ENCODE peak calls at places on chromosome 12, in seven cellular contexts. D is right atrium auricular region; M is Panc1; L is tibial nerve; X is CD4-positive, CD25-positive, alpha-beta regulatory T cell; C is adrenal gland; Z is mesendoderm. R is an unnamed sample.
A peak's percentile ranks its signal among the peaks of the same experiment; 100 is the strongest.

GRCh38 chr12:82867782-82868505 is 181.2 kb downstream of the TMTC2 start:
- DNase-seq in D (no peak), M (no peak), L (no peak), C (no peak), Z (peak; percentile 34), X (no peak), R (no peak)

GRCh38 chr12:65936529-65936911 is 112.2 kb downstream of the HMGA2 start:
- DNase-seq in X (no peak), M (no peak), Z (no peak), D (no peak), C (no peak), L (no peak), R (no peak)

GRCh38 chr12:119082496-119082895 is 96.2 kb upstream of the HSPB8 start:
- DNase-seq in Z (no peak), X (no peak), C (no peak), M (no peak), L (no peak), D (no peak), R (peak; percentile 86)

GRCh38 chr12:31323466-31324115 is 2.4 kb downstream of the SINHCAF start:
- DNase-seq in M (no peak), Z (peak; percentile 71), C (peak; percentile 67), X (no peak), L (peak; percentile 9), D (no peak), R (peak; percentile 41)

GRCh38 chr12:119780786-119781434 is 96.2 kb downstream of the CIT start:
- DNase-seq in M (no peak), C (peak; percentile 42), D (no peak), Z (peak; percentile 46), L (peak; percentile 52), X (no peak), R (peak; percentile 59)

GRCh38 chr12:3962661-3963483 is 89.7 kb upstream of the PARP11 start:
- DNase-seq in L (no peak), C (peak; percentile 20), X (peak; percentile 81), Z (peak; percentile 68), M (no peak), D (no peak), R (no peak)

GRCh38 chr12:106179086-106179485 is 40.3 kb upstream of the NUAK1 start:
- DNase-seq in L (peak; percentile 66), M (no peak), Z (no peak), X (no peak), C (peak; percentile 24), D (no peak), R (no peak)

GRCh38 chr12:75389061-75389460 is 1.8 kb upstream of the GLIPR1L2 start:
- DNase-seq in M (peak; percentile 51), C (no peak), Z (no peak), X (no peak), L (no peak), D (no peak), R (no peak)

GRCh38 chr12:727321-727720 is 25.1 kb upstream of the WNK1 start:
- DNase-seq in C (peak; percentile 59), Z (no peak), X (no peak), D (no peak), L (no peak), M (no peak), R (no peak)

GRCh38 chr12:92561543-92561899 is 141.3 kb upstream of the PLEKHG7 start:
- DNase-seq in D (peak; percentile 64), X (no peak), Z (no peak), C (peak; percentile 86), L (peak; percentile 79), M (no peak), R (no peak)

GRCh38 chr12:46916796-46917419 is 91.1 kb upstream of the SLC38A4 start:
- DNase-seq in Z (no peak), M (no peak), C (no peak), D (no peak), X (no peak), L (no peak), R (no peak)

GRCh38 chr12:65532744-65533143 is 254.3 kb downstream of the MSRB3 start:
- DNase-seq in X (no peak), D (no peak), L (no peak), Z (peak; percentile 29), C (no peak), M (no peak), R (no peak)

GRCh38 chr12:89051065-89051677 is 301.1 kb downstream of the DUSP6 start:
- DNase-seq in D (no peak), C (no peak), X (peak; percentile 57), L (peak; percentile 78), M (peak; percentile 51), Z (peak; percentile 77), R (no peak)

GRCh38 chr12:8780389-8780788 is 42.0 kb upstream of the A2ML1 start:
- DNase-seq in X (no peak), C (no peak), M (peak; percentile 2), D (no peak), Z (peak; percentile 86), L (no peak), R (no peak)

GRCh38 chr12:42589465-42590323 is at the start of gene PRICKLE1:
- DNase-seq in X (no peak), L (no peak), C (peak; percentile 20), D (no peak), M (no peak), Z (peak; percentile 68), R (peak; percentile 80)

GRCh38 chr12:102438823-102439205 is 41.5 kb downstream of the IGF1 start:
- DNase-seq in Z (no peak), X (no peak), M (no peak), D (no peak), C (no peak), L (no peak), R (no peak)

GRCh38 chr12:109461049-109461845 is 15.9 kb downstream of the KCTD10 start:
- DNase-seq in M (no peak), X (no peak), Z (peak; percentile 51), D (no peak), L (peak; percentile 19), C (peak; percentile 72), R (no peak)

GRCh38 chr12:59780605-59781135 is 184.8 kb downstream of the SLC16A7 start:
- DNase-seq in Z (peak; percentile 76), M (no peak), D (no peak), L (no peak), C (peak; percentile 25), X (no peak), R (no peak)

GRCh38 chr12:127774828-127775227 is 492.1 kb upstream of the TMEM132C start:
- DNase-seq in L (no peak), Z (no peak), C (no peak), M (no peak), D (no peak), X (no peak), R (no peak)

GRCh38 chr12:28413455-28414109 is 223.3 kb downstream of the CCDC91 start:
- DNase-seq in D (no peak), X (no peak), Z (no peak), L (no peak), M (no peak), C (no peak), R (no peak)

GRCh38 chr12:58681730-58682129 is 238.6 kb downstream of the LRIG3 start:
- DNase-seq in L (no peak), D (no peak), Z (no peak), M (no peak), X (no peak), C (no peak), R (no peak)

GRCh38 chr12:60529261-60529660 is 933.4 kb downstream of the SLC16A7 start:
- DNase-seq in X (no peak), M (no peak), L (no peak), C (no peak), Z (no peak), D (no peak), R (no peak)

DNA sequence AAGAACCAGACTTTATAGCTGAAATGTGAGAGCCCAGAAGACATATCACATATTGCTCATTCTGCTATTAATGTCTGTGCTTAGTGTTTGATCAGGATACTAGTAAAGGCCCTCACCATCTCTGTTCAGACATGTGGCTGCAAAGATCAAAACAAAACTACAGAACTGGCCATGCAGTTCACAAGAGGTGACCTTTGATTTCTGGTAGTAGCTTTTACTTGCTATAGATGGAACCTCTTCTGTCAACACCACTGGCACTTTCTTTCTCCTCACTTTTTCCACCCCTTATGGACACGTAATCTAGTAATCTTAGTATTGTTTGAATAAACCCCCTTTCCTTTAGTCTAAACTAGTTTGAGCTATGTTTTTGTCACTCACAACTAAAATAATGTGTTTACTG is 214.8 kb downstream of the EPS8 start:
- DNase-seq in D (no peak), M (no peak), C (no peak), Z (no peak), X (no peak), L (no peak), R (no peak)
- H3K27ac ChIP-seq in D (no peak overlapping the region), M (no peak overlapping the region), C (no peak overlapping the region), Z (no peak overlapping the region), X (no peak overlapping the region), L (no peak overlapping the region), R (no peak overlapping the region)

GRCh38 chr12:116604883-116605641 is 45.9 kb downstream of the MAP1LC3B2 start:
- DNase-seq in C (no peak), D (no peak), X (no peak), M (no peak), L (no peak), Z (no peak), R (no peak)
- H3K4me3 ChIP-seq in C (no peak overlapping the region), D (no peak overlapping the region), X (no peak overlapping the region), M (no peak overlapping the region), L (no peak overlapping the region), Z (no peak overlapping the region), R (no peak overlapping the region)

DNA sequence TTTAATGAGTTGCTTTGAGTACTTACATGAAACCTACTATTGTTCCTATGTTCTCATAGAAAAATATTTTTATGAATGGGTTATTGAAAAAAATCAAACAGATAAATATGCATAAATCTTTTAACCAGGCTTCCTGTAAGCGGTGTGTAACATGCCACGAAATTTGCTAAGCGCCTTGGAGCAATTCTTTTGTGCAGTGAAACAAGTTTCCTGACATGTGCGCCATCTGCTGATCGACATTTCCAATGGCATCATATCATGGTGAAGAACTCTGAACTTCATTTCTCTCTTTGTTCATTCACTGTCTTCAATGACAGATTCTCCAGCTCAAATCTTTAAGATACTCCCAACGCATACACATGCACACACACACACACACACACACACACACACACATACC is 145.6 kb upstream of the NAV3 start:
- DNase-seq in X (no peak), M (peak; percentile 50), Z (peak; percentile 71), C (peak; percentile 49), D (peak; percentile 71), L (peak; percentile 59), R (peak; percentile 64)
- H3K27ac ChIP-seq in X (no peak overlapping the region), M (no peak overlapping the region), Z (no peak overlapping the region), C (no peak overlapping the region), D (no peak overlapping the region), L (no peak overlapping the region), R (no peak overlapping the region)

DNA sequence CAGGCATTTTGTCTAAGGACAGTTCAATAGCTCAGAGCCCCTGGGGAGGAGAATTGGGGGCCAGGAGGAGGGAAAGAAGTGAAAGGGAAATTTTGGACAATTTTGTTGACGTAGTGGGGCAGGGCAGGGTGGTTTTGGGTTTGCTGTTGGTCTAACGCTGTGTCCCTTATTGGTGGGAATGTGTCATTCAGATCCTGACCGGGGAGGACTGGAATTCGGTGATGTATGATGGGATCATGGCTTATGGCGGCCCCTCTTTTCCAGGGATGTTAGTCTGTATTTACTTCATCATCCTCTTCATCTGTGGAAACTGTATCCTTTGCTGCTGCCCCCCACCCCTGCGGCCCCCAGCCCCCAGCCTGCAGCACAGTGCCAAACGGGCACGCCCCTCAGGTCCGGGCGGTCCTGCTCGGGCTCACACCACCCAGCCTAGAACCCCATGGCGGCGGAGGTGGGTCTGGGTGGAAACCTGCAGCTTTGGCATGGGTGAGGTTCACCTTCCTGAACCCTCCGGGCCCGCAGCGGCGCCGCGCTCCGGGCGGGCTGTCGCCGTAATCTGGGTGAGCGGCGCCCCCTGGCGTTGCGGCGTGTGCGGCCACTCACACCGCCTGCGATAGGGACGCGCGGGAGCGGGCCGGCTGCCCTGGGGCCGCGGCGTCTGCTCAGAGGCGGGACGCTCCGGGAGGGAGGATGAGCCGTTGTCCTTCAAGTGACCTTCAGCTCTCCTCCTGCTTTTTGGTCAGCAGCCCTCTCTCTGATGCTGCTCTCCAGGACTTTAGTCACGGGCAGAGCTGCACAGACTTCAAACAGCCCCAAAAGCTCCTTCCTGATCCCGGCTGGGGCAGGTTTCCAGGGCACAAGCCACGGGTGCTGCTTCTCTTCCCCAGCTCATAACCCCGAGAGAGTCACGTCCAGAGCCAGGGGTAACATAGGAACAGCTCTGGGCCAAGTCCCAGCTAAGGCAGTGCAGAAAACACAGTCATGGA is 211.8 kb upstream of the FKBP4 start:
- DNase-seq in Z (peak; percentile 52), D (no peak), L (peak; percentile 50), M (no peak), X (peak; percentile 8), C (peak; percentile 34), R (peak; percentile 92)
- H3K4me3 ChIP-seq in Z (no peak overlapping the region), D (no peak overlapping the region), L (no peak overlapping the region), M (no peak overlapping the region), X (no peak overlapping the region), C (no peak overlapping the region), R (no peak overlapping the region)